ENCODE peak calls at places on chromosomes 12 and 14, in six cellular contexts. One of them, this sample, is unnamed.
A peak's percentile ranks its signal among the peaks of the same experiment; 100 is the strongest.

GRCh38 chr12:124715121-124715990 is 147.9 kb upstream of the NCOR2 start:
- DNase-seq in tibial artery: no peak
- DNase-seq in transverse colon: peak; percentile 37
- DNase-seq in thoracic aorta: no peak
- DNase-seq in HCT116: no peak
- DNase-seq in tibial nerve: no peak
- DNase-seq in this sample: no peak

GRCh38 chr12:28974166-28974565 is 174.9 kb upstream of the FAR2 start:
- DNase-seq in thoracic aorta: no peak
- DNase-seq in tibial artery: no peak
- DNase-seq in HCT116: no peak
- DNase-seq in tibial nerve: no peak
- DNase-seq in transverse colon: no peak
- DNase-seq in this sample: no peak

GRCh38 chr12:123991402-123991951 is 18.5 kb downstream of the ZNF664 start:
- DNase-seq in transverse colon: no peak
- DNase-seq in tibial artery: no peak
- DNase-seq in tibial nerve: no peak
- DNase-seq in thoracic aorta: no peak
- DNase-seq in HCT116: no peak
- DNase-seq in this sample: no peak

GRCh38 chr12:90090929-90091651 is 382.5 kb upstream of the ATP2B1 start:
- DNase-seq in tibial artery: peak; percentile 48
- DNase-seq in HCT116: peak; percentile 97
- DNase-seq in thoracic aorta: peak; percentile 19
- DNase-seq in transverse colon: peak; percentile 78
- DNase-seq in tibial nerve: no peak
- DNase-seq in this sample: peak; percentile 63

GRCh38 chr12:119869720-119870119 is 7.4 kb downstream of the CIT start:
- DNase-seq in tibial artery: peak; percentile 41
- DNase-seq in transverse colon: no peak
- DNase-seq in tibial nerve: no peak
- DNase-seq in thoracic aorta: no peak
- DNase-seq in HCT116: peak; percentile 12
- DNase-seq in this sample: peak; percentile 67

GRCh38 chr14:55762595-55763232 is 182.7 kb downstream of the KTN1 start:
- DNase-seq in transverse colon: no peak
- DNase-seq in tibial nerve: no peak
- DNase-seq in thoracic aorta: no peak
- DNase-seq in tibial artery: no peak
- DNase-seq in HCT116: no peak
- DNase-seq in this sample: no peak

GRCh38 chr12:117045998-117046374 is 53.2 kb downstream of the TESC start:
- DNase-seq in thoracic aorta: no peak
- DNase-seq in transverse colon: no peak
- DNase-seq in tibial nerve: no peak
- DNase-seq in tibial artery: no peak
- DNase-seq in HCT116: no peak
- DNase-seq in this sample: no peak

GRCh38 chr14:34693228-34693939 is 21.0 kb downstream of the CFL2 start:
- DNase-seq in tibial nerve: no peak
- DNase-seq in HCT116: peak; percentile 37
- DNase-seq in tibial artery: no peak
- DNase-seq in transverse colon: peak; percentile 64
- DNase-seq in thoracic aorta: no peak
- DNase-seq in this sample: no peak

GRCh38 chr12:69527506-69528272 is 57.5 kb downstream of the FRS2 start:
- DNase-seq in transverse colon: no peak
- DNase-seq in thoracic aorta: no peak
- DNase-seq in HCT116: no peak
- DNase-seq in tibial nerve: no peak
- DNase-seq in tibial artery: no peak
- DNase-seq in this sample: peak; percentile 59

GRCh38 chr12:33439587-33440011 is at the start of gene SYT10:
- DNase-seq in HCT116: no peak
- DNase-seq in thoracic aorta: no peak
- DNase-seq in tibial artery: no peak
- DNase-seq in tibial nerve: no peak
- DNase-seq in transverse colon: no peak
- DNase-seq in this sample: no peak

GRCh38 chr12:91343010-91343409 is 160.4 kb upstream of the DCN start:
- DNase-seq in tibial nerve: no peak
- DNase-seq in tibial artery: no peak
- DNase-seq in HCT116: no peak
- DNase-seq in transverse colon: no peak
- DNase-seq in thoracic aorta: no peak
- DNase-seq in this sample: no peak

GRCh38 chr14:98226411-98226810 is 1045.6 kb downstream of the BCL11B start:
- DNase-seq in tibial nerve: no peak
- DNase-seq in transverse colon: no peak
- DNase-seq in HCT116: no peak
- DNase-seq in tibial artery: no peak
- DNase-seq in thoracic aorta: no peak
- DNase-seq in this sample: no peak

GRCh38 chr12:15856097-15856982 is 25.8 kb upstream of the STRAP start:
- DNase-seq in tibial nerve: no peak
- DNase-seq in tibial artery: peak; percentile 36
- DNase-seq in HCT116: peak; percentile 68
- DNase-seq in transverse colon: peak; percentile 36
- DNase-seq in thoracic aorta: peak; percentile 14
- DNase-seq in this sample: no peak

GRCh38 chr14:63941023-63941422 is 88.2 kb downstream of the SYNE2 start:
- DNase-seq in tibial artery: no peak
- DNase-seq in transverse colon: no peak
- DNase-seq in tibial nerve: no peak
- DNase-seq in thoracic aorta: no peak
- DNase-seq in HCT116: no peak
- DNase-seq in this sample: no peak

GRCh38 chr12:92080390-92081285 is 65.0 kb downstream of the BTG1 start:
- DNase-seq in thoracic aorta: no peak
- DNase-seq in tibial artery: no peak
- DNase-seq in tibial nerve: no peak
- DNase-seq in HCT116: peak; percentile 51
- DNase-seq in transverse colon: no peak
- DNase-seq in this sample: no peak

GRCh38 chr14:50397461-50398196 is 948 bp upstream of the CDKL1 start:
- DNase-seq in HCT116: no peak
- DNase-seq in tibial artery: peak; percentile 37
- DNase-seq in transverse colon: peak; percentile 34
- DNase-seq in tibial nerve: no peak
- DNase-seq in thoracic aorta: no peak
- DNase-seq in this sample: no peak

GRCh38 chr12:67018105-67018504 is 251.1 kb upstream of the CAND1 start:
- DNase-seq in HCT116: no peak
- DNase-seq in thoracic aorta: no peak
- DNase-seq in tibial artery: no peak
- DNase-seq in tibial nerve: no peak
- DNase-seq in transverse colon: no peak
- DNase-seq in this sample: no peak

GRCh38 chr12:58202933-58203713 is 261.8 kb downstream of the ATP23 start:
- DNase-seq in tibial nerve: no peak
- DNase-seq in thoracic aorta: no peak
- DNase-seq in transverse colon: no peak
- DNase-seq in tibial artery: no peak
- DNase-seq in HCT116: no peak
- DNase-seq in this sample: no peak

GRCh38 chr14:24277606-24278321 is 6.4 kb upstream of the RABGGTA start:
- DNase-seq in HCT116: no peak
- DNase-seq in thoracic aorta: no peak
- DNase-seq in tibial artery: peak; percentile 28
- DNase-seq in transverse colon: peak; percentile 24
- DNase-seq in tibial nerve: no peak
- DNase-seq in this sample: no peak

GRCh38 chr12:11666131-11666530 is 16.7 kb downstream of the ETV6 start:
- DNase-seq in transverse colon: no peak
- DNase-seq in thoracic aorta: no peak
- DNase-seq in tibial nerve: no peak
- DNase-seq in HCT116: no peak
- DNase-seq in tibial artery: no peak
- DNase-seq in this sample: no peak

GRCh38 chr14:99754141-99755067 is 38.8 kb upstream of the EML1 start:
- DNase-seq in tibial nerve: no peak
- DNase-seq in thoracic aorta: no peak
- DNase-seq in transverse colon: no peak
- DNase-seq in tibial artery: peak; percentile 36
- DNase-seq in HCT116: no peak
- DNase-seq in this sample: no peak

GRCh38 chr12:94151577-94151976 is 3.2 kb downstream of the PLXNC1 start:
- DNase-seq in tibial artery: no peak
- DNase-seq in tibial nerve: no peak
- DNase-seq in transverse colon: peak; percentile 59
- DNase-seq in thoracic aorta: no peak
- DNase-seq in HCT116: no peak
- DNase-seq in this sample: no peak

GRCh38 chr12:56257491-56258067 is 605 bp downstream of the ANKRD52 start:
- DNase-seq in tibial nerve: no peak
- DNase-seq in HCT116: no peak
- DNase-seq in transverse colon: no peak
- DNase-seq in thoracic aorta: no peak
- DNase-seq in tibial artery: no peak
- DNase-seq in this sample: no peak

GRCh38 chr12:113634982-113635381 is 163.3 kb upstream of the LHX5 start:
- DNase-seq in HCT116: no peak
- DNase-seq in tibial nerve: no peak
- DNase-seq in thoracic aorta: no peak
- DNase-seq in transverse colon: no peak
- DNase-seq in tibial artery: no peak
- DNase-seq in this sample: no peak
- H3K27me3 ChIP-seq in HCT116: no peaks in the 10 kb centered on the region
- H3K27me3 ChIP-seq in tibial nerve: peaks cover 26% of the 10 kb centered on the region
- H3K27me3 ChIP-seq in thoracic aorta: no peaks in the 10 kb centered on the region
- H3K27me3 ChIP-seq in transverse colon: peaks cover 46% of the 10 kb centered on the region
- H3K27me3 ChIP-seq in tibial artery: peaks cover 39% of the 10 kb centered on the region
- H3K27me3 ChIP-seq in this sample: peaks cover 9% of the 10 kb centered on the region

GRCh38 chr14:102280376-102280962 is 24.5 kb downstream of the MOK start:
- DNase-seq in transverse colon: no peak
- DNase-seq in HCT116: no peak
- DNase-seq in tibial nerve: no peak
- DNase-seq in tibial artery: no peak
- DNase-seq in thoracic aorta: no peak
- DNase-seq in this sample: peak; percentile 93

GRCh38 chr14:102278631-102278935 is 26.4 kb downstream of the MOK start:
- DNase-seq in thoracic aorta: no peak
- DNase-seq in tibial nerve: no peak
- DNase-seq in transverse colon: no peak
- DNase-seq in HCT116: no peak
- DNase-seq in tibial artery: no peak
- DNase-seq in this sample: no peak

GRCh38 chr14:102279282-102279681 is 25.7 kb downstream of the MOK start:
- DNase-seq in thoracic aorta: no peak
- DNase-seq in tibial artery: no peak
- DNase-seq in tibial nerve: no peak
- DNase-seq in transverse colon: no peak
- DNase-seq in HCT116: no peak
- DNase-seq in this sample: no peak

GRCh38 chr14:102277874-102278630 is 26.9 kb downstream of the MOK start:
- DNase-seq in thoracic aorta: no peak
- DNase-seq in tibial artery: no peak
- DNase-seq in HCT116: no peak
- DNase-seq in tibial nerve: no peak
- DNase-seq in transverse colon: no peak
- DNase-seq in this sample: no peak

GRCh38 chr14:102279688-102280348 is 25.1 kb downstream of the MOK start:
- DNase-seq in tibial artery: no peak
- DNase-seq in HCT116: peak; percentile 84
- DNase-seq in transverse colon: no peak
- DNase-seq in tibial nerve: no peak
- DNase-seq in thoracic aorta: no peak
- DNase-seq in this sample: peak; percentile 96
- TF ChIP-seq CTCF in tibial artery: no peak
- TF ChIP-seq CTCF in HCT116: no peak
- TF ChIP-seq CTCF in transverse colon: no peak
- TF ChIP-seq CTCF in tibial nerve: no peak
- TF ChIP-seq CTCF in thoracic aorta: no peak
- TF ChIP-seq CTCF in this sample: no peak

GRCh38 chr14:74599201-74599809 is 12.7 kb downstream of the LTBP2 start:
- DNase-seq in tibial nerve: no peak
- DNase-seq in thoracic aorta: no peak
- DNase-seq in transverse colon: no peak
- DNase-seq in HCT116: no peak
- DNase-seq in tibial artery: peak; percentile 81
- DNase-seq in this sample: no peak

GRCh38 chr14:74604157-74604556 is 7.9 kb downstream of the LTBP2 start:
- DNase-seq in tibial nerve: no peak
- DNase-seq in tibial artery: no peak
- DNase-seq in thoracic aorta: no peak
- DNase-seq in HCT116: no peak
- DNase-seq in transverse colon: no peak
- DNase-seq in this sample: no peak

GRCh38 chr14:74596747-74597456 is 15.1 kb downstream of the LTBP2 start:
- DNase-seq in thoracic aorta: no peak
- DNase-seq in transverse colon: no peak
- DNase-seq in tibial nerve: no peak
- DNase-seq in tibial artery: no peak
- DNase-seq in HCT116: no peak
- DNase-seq in this sample: peak; percentile 73

GRCh38 chr14:74601982-74602381 is 10.1 kb downstream of the LTBP2 start:
- DNase-seq in transverse colon: no peak
- DNase-seq in tibial nerve: no peak
- DNase-seq in HCT116: no peak
- DNase-seq in tibial artery: no peak
- DNase-seq in thoracic aorta: no peak
- DNase-seq in this sample: no peak

DNA sequence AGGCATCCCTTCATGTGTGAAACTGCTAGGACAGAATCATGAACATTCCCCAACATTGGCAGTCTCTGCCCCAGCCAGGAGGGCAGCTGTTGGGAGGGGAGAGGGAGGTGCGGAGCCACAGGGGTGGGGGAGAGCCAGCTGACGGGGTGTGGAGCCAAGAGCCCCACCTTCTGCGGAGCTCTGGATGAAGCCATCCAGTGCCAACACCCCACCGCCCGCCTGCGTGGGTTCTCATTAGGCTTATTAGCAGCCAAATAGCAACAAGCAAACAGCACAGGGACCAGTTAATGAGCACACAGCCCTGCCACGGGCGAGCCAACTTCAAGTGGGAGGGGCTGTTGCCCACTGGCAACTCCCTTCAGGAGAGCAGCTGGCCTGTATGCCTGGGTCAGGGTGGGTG is 12.1 kb downstream of the LTBP2 start:
- DNase-seq in tibial nerve: no peak
- DNase-seq in HCT116: no peak
- DNase-seq in thoracic aorta: no peak
- DNase-seq in transverse colon: no peak
- DNase-seq in tibial artery: no peak
- DNase-seq in this sample: no peak
- H3K27ac ChIP-seq in tibial nerve: peak overlapping the region; percentile 80
- H3K27ac ChIP-seq in HCT116: no peak overlapping the region
- H3K27ac ChIP-seq in thoracic aorta: peak overlapping the region; percentile 69
- H3K27ac ChIP-seq in transverse colon: peak overlapping the region; percentile 39
- H3K27ac ChIP-seq in tibial artery: peak overlapping the region; percentile 82
- H3K27ac ChIP-seq in this sample: peak overlapping the region; percentile 52

GRCh38 chr12:52139147-52139546 is 52.7 kb downstream of the KRT80 start:
- DNase-seq in transverse colon: no peak
- DNase-seq in tibial artery: no peak
- DNase-seq in thoracic aorta: no peak
- DNase-seq in HCT116: no peak
- DNase-seq in tibial nerve: no peak
- DNase-seq in this sample: no peak
- H3K27me3 ChIP-seq in transverse colon: no peaks in the 10 kb centered on the region
- H3K27me3 ChIP-seq in tibial artery: peaks cover 13% of the 10 kb centered on the region
- H3K27me3 ChIP-seq in thoracic aorta: no peaks in the 10 kb centered on the region
- H3K27me3 ChIP-seq in HCT116: no peaks in the 10 kb centered on the region
- H3K27me3 ChIP-seq in tibial nerve: no peaks in the 10 kb centered on the region
- H3K27me3 ChIP-seq in this sample: no peaks in the 10 kb centered on the region

GRCh38 chr12:80632835-80633234 is 74.6 kb upstream of the MYF6 start:
- DNase-seq in tibial nerve: no peak
- DNase-seq in transverse colon: no peak
- DNase-seq in tibial artery: no peak
- DNase-seq in HCT116: no peak
- DNase-seq in thoracic aorta: no peak
- DNase-seq in this sample: no peak
- TF ChIP-seq CTCF in tibial nerve: no peak
- TF ChIP-seq CTCF in transverse colon: no peak
- TF ChIP-seq CTCF in tibial artery: no peak
- TF ChIP-seq CTCF in HCT116: peak; percentile 37
- TF ChIP-seq CTCF in thoracic aorta: no peak
- TF ChIP-seq CTCF in this sample: no peak